ENCODE peak calls at places on chromosome 13, in four cellular contexts. K, B, V and T are unnamed samples.

GRCh38 chr13:42392706-42393572 is 121.0 kb downstream of the AKAP11 start:
- DNase-seq in K (peak), B (no peak), V (peak), T (no peak)

GRCh38 chr13:72204291-72204690 is 337.3 kb upstream of the DACH1 start:
- DNase-seq in K (no peak), B (peak), V (no peak), T (no peak)

GRCh38 chr13:112775791-112776279 is 86.0 kb downstream of the ATP11A start:
- DNase-seq in K (no peak), B (no peak), V (no peak), T (no peak)

GRCh38 chr13:98922306-98922705 is 55.6 kb downstream of the DOCK9 start:
- DNase-seq in K (no peak), B (no peak), V (no peak), T (no peak)

GRCh38 chr13:27283906-27284523 is 13.4 kb downstream of the RASL11A start:
- DNase-seq in K (no peak), B (no peak), V (no peak), T (no peak)

GRCh38 chr13:65803706-65804392 is 1426.3 kb downstream of the PCDH9 start:
- DNase-seq in K (no peak), B (no peak), V (no peak), T (no peak)

GRCh38 chr13:94479559-94480095 is at the start of gene DCT:
- DNase-seq in K (no peak), B (no peak), V (no peak), T (no peak)

GRCh38 chr13:75792526-75793187 is 156.5 kb downstream of the LMO7 start:
- DNase-seq in K (no peak), B (no peak), V (no peak), T (no peak)

GRCh38 chr13:112060899-112061366 is 6.0 kb upstream of the SOX1 start:
- DNase-seq in K (no peak), B (no peak), V (no peak), T (no peak)

GRCh38 chr13:41311607-41312500 is 787 bp downstream of the NAA16 start:
- DNase-seq in K (peak), B (peak), V (peak), T (no peak)

GRCh38 chr13:32962342-32962741 is 53.9 kb upstream of the KL start:
- DNase-seq in K (no peak), B (no peak), V (no peak), T (no peak)

GRCh38 chr13:23856008-23856750 is 33.0 kb downstream of the MIPEP start:
- DNase-seq in K (no peak), B (no peak), V (no peak), T (no peak)

GRCh38 chr13:48400820-48401219 is 12.1 kb downstream of the LPAR6 start:
- DNase-seq in K (no peak), B (no peak), V (no peak), T (no peak)

GRCh38 chr13:38398810-38399493 is 49.3 kb downstream of the UFM1 start:
- DNase-seq in K (no peak), B (no peak), V (no peak), T (no peak)

GRCh38 chr13:20387441-20387971 is 138.2 kb downstream of the CRYL1 start:
- DNase-seq in K (no peak), B (no peak), V (no peak), T (no peak)

GRCh38 chr13:43865892-43866291 is 13.6 kb downstream of the CCDC122 start:
- DNase-seq in K (no peak), B (no peak), V (no peak), T (no peak)

GRCh38 chr13:100203696-100204367 is 114.9 kb downstream of the PCCA start:
- DNase-seq in K (no peak), B (no peak), V (no peak), T (no peak)

GRCh38 chr13:44354884-44355283 is 18.7 kb upstream of the SERP2 start:
- DNase-seq in K (no peak), B (no peak), V (no peak), T (no peak)

GRCh38 chr13:25300861-25301346 is 521 bp upstream of the NUP58 start:
- DNase-seq in K (peak), B (no peak), V (no peak), T (no peak)

GRCh38 chr13:42380420-42381164 is 108.6 kb downstream of the AKAP11 start:
- DNase-seq in K (no peak), B (no peak), V (no peak), T (no peak)

GRCh38 chr13:39144941-39145533 is 106.8 kb downstream of the NHLRC3 start:
- DNase-seq in K (peak), B (peak), V (peak), T (peak)